ENCODE peak calls at places on chromosomes 13 and 19, in four cellular contexts. O is heart right ventricle; E is tibial nerve; N is activated naive CD4-positive, alpha-beta T cell treated with Interleukin-2 at 50 U/mL for 16 hours. D is an unnamed sample.

GRCh38 chr19:4620675-4621074 is 18.6 kb upstream of the TNFAIP8L1 start:
- DNase-seq in O (no peak), N (no peak), E (no peak), D (no peak)

GRCh38 chr19:4981681-4981958 is 12.7 kb downstream of the KDM4B start:
- DNase-seq in N (no peak), O (no peak), E (no peak), D (no peak)

GRCh38 chr13:94232161-94232560 is 247.3 kb downstream of the DCT start:
- DNase-seq in E (no peak), O (no peak), N (no peak), D (no peak)

GRCh38 chr13:43364210-43365041 is 341.0 kb downstream of the DNAJC15 start:
- DNase-seq in O (no peak), E (no peak), N (no peak), D (no peak)

GRCh38 chr13:54433511-54434206 is 1405.0 kb downstream of the OLFM4 start:
- DNase-seq in N (no peak), O (no peak), E (no peak), D (no peak)

GRCh38 chr19:34489175-34489574 is 7.6 kb downstream of the WTIP start:
- DNase-seq in E (no peak), N (no peak), O (no peak), D (peak)

GRCh38 chr13:92175330-92175729 is 776.9 kb downstream of the GPC5 start:
- DNase-seq in N (no peak), O (no peak), E (no peak), D (no peak)

GRCh38 chr13:77056886-77057285 is 29.9 kb upstream of the FBXL3 start:
- DNase-seq in E (no peak), O (no peak), N (no peak), D (no peak)

GRCh38 chr13:28355822-28356371 is 139.0 kb downstream of the FLT1 start:
- DNase-seq in N (no peak), O (no peak), E (no peak), D (no peak)

GRCh38 chr13:95154441-95154886 is 146.8 kb downstream of the ABCC4 start:
- DNase-seq in O (no peak), E (no peak), N (no peak), D (no peak)

GRCh38 chr13:24032252-24032651 is 128.3 kb upstream of the SPATA13 start:
- DNase-seq in E (no peak), O (no peak), N (no peak), D (no peak)